ENCODE peak calls at places on chromosomes 11 and 22, in seven cellular contexts. One of them, this sample, is unnamed. For H3K36me3, the result is how much of the 10 kb centered on the place peaks cover.

GRCh38 chr11:77287615-77288273 is 13.7 kb downstream of the GDPD4 start:
- DNase-seq in sigmoid colon: no peak
- DNase-seq in heart left ventricle: no peak
- DNase-seq in Peyer's patch: no peak
- DNase-seq in esophagus squamous epithelium: no peak
- DNase-seq in body of pancreas: no peak
- DNase-seq in IMR-90: peak
- DNase-seq in this sample: no peak

GRCh38 chr11:33329705-33330329 is 72.6 kb downstream of the HIPK3 start:
- DNase-seq in sigmoid colon: peak
- DNase-seq in heart left ventricle: no peak
- DNase-seq in Peyer's patch: no peak
- DNase-seq in esophagus squamous epithelium: no peak
- DNase-seq in body of pancreas: peak
- DNase-seq in IMR-90: peak
- DNase-seq in this sample: peak

GRCh38 chr11:86047275-86047991 is 21.5 kb downstream of the PICALM start:
- DNase-seq in sigmoid colon: no peak
- DNase-seq in heart left ventricle: no peak
- DNase-seq in Peyer's patch: no peak
- DNase-seq in esophagus squamous epithelium: no peak
- DNase-seq in body of pancreas: no peak
- DNase-seq in IMR-90: peak
- DNase-seq in this sample: no peak

GRCh38 chr11:62567018-62567633 is 6.6 kb downstream of the EEF1G start:
- DNase-seq in sigmoid colon: no peak
- DNase-seq in heart left ventricle: no peak
- DNase-seq in Peyer's patch: no peak
- DNase-seq in esophagus squamous epithelium: no peak
- DNase-seq in body of pancreas: no peak
- DNase-seq in IMR-90: no peak
- DNase-seq in this sample: no peak

GRCh38 chr11:98155696-98156095 is 865.1 kb upstream of the CNTN5 start:
- DNase-seq in sigmoid colon: no peak
- DNase-seq in heart left ventricle: no peak
- DNase-seq in Peyer's patch: no peak
- DNase-seq in esophagus squamous epithelium: no peak
- DNase-seq in body of pancreas: no peak
- DNase-seq in IMR-90: no peak
- DNase-seq in this sample: no peak

GRCh38 chr11:13135385-13136271 is 126.5 kb downstream of the RASSF10 start:
- DNase-seq in sigmoid colon: no peak
- DNase-seq in heart left ventricle: no peak
- DNase-seq in Peyer's patch: no peak
- DNase-seq in esophagus squamous epithelium: no peak
- DNase-seq in body of pancreas: no peak
- DNase-seq in IMR-90: peak
- DNase-seq in this sample: no peak

GRCh38 chr11:69941546-69942332 is 122.5 kb upstream of the FGF3 start:
- DNase-seq in sigmoid colon: peak
- DNase-seq in heart left ventricle: peak
- DNase-seq in Peyer's patch: no peak
- DNase-seq in esophagus squamous epithelium: no peak
- DNase-seq in body of pancreas: no peak
- DNase-seq in IMR-90: no peak
- DNase-seq in this sample: no peak

GRCh38 chr11:59135648-59136461 is 6.8 kb upstream of the FAM111A start:
- DNase-seq in sigmoid colon: peak
- DNase-seq in heart left ventricle: peak
- DNase-seq in Peyer's patch: peak
- DNase-seq in esophagus squamous epithelium: peak
- DNase-seq in body of pancreas: peak
- DNase-seq in IMR-90: peak
- DNase-seq in this sample: peak

GRCh38 chr11:22192289-22192641 is 620 bp upstream of the ANO5 start:
- DNase-seq in sigmoid colon: no peak
- DNase-seq in heart left ventricle: no peak
- DNase-seq in Peyer's patch: no peak
- DNase-seq in esophagus squamous epithelium: no peak
- DNase-seq in body of pancreas: peak
- DNase-seq in IMR-90: no peak
- DNase-seq in this sample: peak

GRCh38 chr11:22190827-22191463 is 1.9 kb upstream of the ANO5 start:
- DNase-seq in sigmoid colon: no peak
- DNase-seq in heart left ventricle: no peak
- DNase-seq in Peyer's patch: no peak
- DNase-seq in esophagus squamous epithelium: no peak
- DNase-seq in body of pancreas: no peak
- DNase-seq in IMR-90: no peak
- DNase-seq in this sample: no peak

GRCh38 chr11:22192642-22193347 is at the start of gene ANO5:
- DNase-seq in sigmoid colon: peak
- DNase-seq in heart left ventricle: peak
- DNase-seq in Peyer's patch: no peak
- DNase-seq in esophagus squamous epithelium: no peak
- DNase-seq in body of pancreas: peak
- DNase-seq in IMR-90: no peak
- DNase-seq in this sample: peak

GRCh38 chr11:22194907-22195306 is 2.0 kb downstream of the ANO5 start:
- DNase-seq in sigmoid colon: no peak
- DNase-seq in heart left ventricle: no peak
- DNase-seq in Peyer's patch: no peak
- DNase-seq in esophagus squamous epithelium: no peak
- DNase-seq in body of pancreas: no peak
- DNase-seq in IMR-90: no peak
- DNase-seq in this sample: no peak

DNA sequence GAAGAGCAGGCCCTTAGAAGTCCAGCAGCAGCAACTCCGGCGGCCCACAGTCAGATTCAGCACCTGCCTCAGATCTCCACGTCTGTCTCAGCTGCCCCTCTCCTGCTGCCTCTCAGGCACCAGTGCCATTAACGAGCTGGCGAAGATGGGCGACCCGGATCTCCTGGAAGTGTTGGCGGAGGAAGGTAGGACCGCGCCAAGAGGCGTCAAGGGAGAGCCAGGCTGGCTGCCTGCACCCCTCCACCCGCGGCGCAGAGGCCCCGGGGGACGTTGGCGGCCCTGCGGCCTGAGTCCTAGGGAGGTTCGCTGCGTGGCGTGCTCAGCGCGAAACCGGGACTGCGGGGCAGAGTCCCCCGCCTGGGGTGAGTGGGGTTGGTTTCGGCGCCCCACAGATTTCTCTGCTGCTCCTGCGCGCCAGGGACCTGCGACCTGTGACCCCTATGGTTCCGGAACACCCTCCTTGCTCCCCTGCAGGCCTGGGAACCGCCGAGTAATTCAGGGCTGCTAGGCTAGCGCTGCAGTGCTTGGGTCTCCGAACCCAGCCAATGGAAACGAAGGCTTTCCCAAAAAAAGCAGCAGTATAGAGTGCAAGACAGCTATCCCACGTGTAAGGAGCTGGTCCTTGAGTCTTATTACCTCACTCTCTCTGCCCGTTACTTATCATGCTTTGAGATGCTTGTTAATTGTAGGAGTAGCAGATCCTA is 615 bp downstream of the ANO5 start:
- DNase-seq in sigmoid colon: peak
- DNase-seq in heart left ventricle: peak
- DNase-seq in Peyer's patch: no peak
- DNase-seq in esophagus squamous epithelium: no peak
- DNase-seq in body of pancreas: peak
- DNase-seq in IMR-90: no peak
- DNase-seq in this sample: peak
- TF ChIP-seq POLR2A in sigmoid colon: no peak
- TF ChIP-seq POLR2A in heart left ventricle: no peak
- TF ChIP-seq POLR2A in Peyer's patch: no peak
- TF ChIP-seq POLR2A in esophagus squamous epithelium: no peak
- TF ChIP-seq POLR2A in body of pancreas: no peak
- TF ChIP-seq POLR2A in IMR-90: no peak
- TF ChIP-seq POLR2A in this sample: no peak

DNA sequence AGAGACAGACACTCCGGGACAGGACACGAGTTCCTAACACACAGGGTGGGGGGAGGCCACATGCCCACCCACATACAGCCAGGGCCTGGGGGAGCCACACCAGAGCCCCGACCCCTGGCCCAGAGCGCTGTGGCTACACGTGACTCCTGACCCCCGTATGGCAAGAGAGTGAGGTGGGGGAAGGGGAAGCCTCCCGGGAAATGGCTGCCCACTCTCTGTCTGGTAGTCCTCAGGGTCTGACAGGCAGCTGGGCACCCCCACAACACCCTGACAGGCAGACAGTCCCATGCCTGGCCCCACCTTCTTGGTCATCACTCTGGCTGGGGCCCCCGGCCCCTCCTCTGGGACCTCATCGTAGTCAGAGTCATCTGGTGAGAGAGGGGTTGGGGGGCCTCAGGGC is 38.7 kb upstream of the PDE2A start:
- DNase-seq in sigmoid colon: no peak
- DNase-seq in heart left ventricle: no peak
- DNase-seq in Peyer's patch: no peak
- DNase-seq in esophagus squamous epithelium: no peak
- DNase-seq in body of pancreas: no peak
- DNase-seq in IMR-90: no peak
- DNase-seq in this sample: no peak
- H3K36me3 ChIP-seq in sigmoid colon: under half
- H3K36me3 ChIP-seq in heart left ventricle: half or more
- H3K36me3 ChIP-seq in Peyer's patch: under half
- H3K36me3 ChIP-seq in esophagus squamous epithelium: under half
- H3K36me3 ChIP-seq in body of pancreas: under half
- H3K36me3 ChIP-seq in IMR-90: half or more
- H3K36me3 ChIP-seq in this sample: under half

GRCh38 chr22:50294319-50294656 is 13.2 kb downstream of the PLXNB2 start:
- DNase-seq in sigmoid colon: no peak
- DNase-seq in heart left ventricle: no peak
- DNase-seq in Peyer's patch: no peak
- DNase-seq in esophagus squamous epithelium: no peak
- DNase-seq in body of pancreas: no peak
- DNase-seq in IMR-90: no peak
- DNase-seq in this sample: no peak

GRCh38 chr22:50289942-50290630 is 17.4 kb downstream of the PLXNB2 start:
- DNase-seq in sigmoid colon: no peak
- DNase-seq in heart left ventricle: no peak
- DNase-seq in Peyer's patch: no peak
- DNase-seq in esophagus squamous epithelium: no peak
- DNase-seq in body of pancreas: no peak
- DNase-seq in IMR-90: no peak
- DNase-seq in this sample: no peak

GRCh38 chr22:50293441-50294318 is 13.8 kb downstream of the PLXNB2 start:
- DNase-seq in sigmoid colon: no peak
- DNase-seq in heart left ventricle: no peak
- DNase-seq in Peyer's patch: no peak
- DNase-seq in esophagus squamous epithelium: no peak
- DNase-seq in body of pancreas: peak
- DNase-seq in IMR-90: peak
- DNase-seq in this sample: peak

GRCh38 chr22:50289151-50289941 is 18.1 kb downstream of the PLXNB2 start:
- DNase-seq in sigmoid colon: no peak
- DNase-seq in heart left ventricle: no peak
- DNase-seq in Peyer's patch: no peak
- DNase-seq in esophagus squamous epithelium: no peak
- DNase-seq in body of pancreas: no peak
- DNase-seq in IMR-90: no peak
- DNase-seq in this sample: no peak

DNA sequence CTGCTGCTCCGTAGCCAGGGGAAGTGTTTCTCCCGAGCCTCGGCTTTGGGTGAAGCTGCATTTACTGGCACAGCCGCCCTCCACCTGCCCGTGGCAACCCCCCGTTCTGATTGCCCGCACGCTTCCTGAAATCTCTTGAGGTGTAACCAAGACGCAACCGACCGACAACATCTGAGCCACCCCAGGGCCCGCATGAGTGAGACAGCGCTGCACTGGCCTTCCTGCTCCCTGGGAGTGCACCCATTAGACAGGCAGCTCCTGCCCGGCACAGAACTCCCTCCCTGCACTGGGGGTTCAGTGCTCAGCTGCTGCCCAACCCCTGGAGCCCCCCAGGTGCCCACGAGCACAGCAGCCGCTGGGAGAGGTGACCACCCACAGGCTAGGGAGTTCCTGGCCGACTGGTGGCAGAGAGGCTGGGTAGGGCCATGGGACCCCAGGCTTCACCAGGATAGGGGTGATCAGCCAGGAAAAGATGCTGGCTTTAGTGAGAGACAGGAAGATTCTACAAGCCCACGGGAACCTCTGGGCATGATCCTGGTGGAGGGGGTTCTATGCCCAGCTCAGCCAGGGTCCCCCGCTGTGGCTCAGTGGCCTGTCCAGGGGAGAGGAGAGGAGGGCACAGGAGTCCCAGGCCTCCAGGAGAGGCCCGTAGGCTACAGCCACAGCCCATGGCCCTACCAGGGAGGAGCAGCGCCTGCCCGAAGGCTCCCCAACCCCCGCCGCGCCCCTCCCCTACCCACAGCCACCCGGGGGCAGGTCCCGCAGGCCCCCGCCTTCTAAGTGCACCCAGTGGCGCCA is 14.6 kb downstream of the PLXNB2 start:
- DNase-seq in sigmoid colon: no peak
- DNase-seq in heart left ventricle: no peak
- DNase-seq in Peyer's patch: peak
- DNase-seq in esophagus squamous epithelium: no peak
- DNase-seq in body of pancreas: no peak
- DNase-seq in IMR-90: no peak
- DNase-seq in this sample: no peak
- H3K27ac ChIP-seq in sigmoid colon: peak
- H3K27ac ChIP-seq in heart left ventricle: peak
- H3K27ac ChIP-seq in Peyer's patch: peak
- H3K27ac ChIP-seq in esophagus squamous epithelium: peak
- H3K27ac ChIP-seq in body of pancreas: peak
- H3K27ac ChIP-seq in IMR-90: peak
- H3K27ac ChIP-seq in this sample: peak

GRCh38 chr22:41022470-41023298 is 69.7 kb upstream of the EP300 start:
- DNase-seq in sigmoid colon: peak
- DNase-seq in heart left ventricle: peak
- DNase-seq in Peyer's patch: peak
- DNase-seq in esophagus squamous epithelium: peak
- DNase-seq in body of pancreas: peak
- DNase-seq in IMR-90: peak
- DNase-seq in this sample: peak

GRCh38 chr22:41021039-41021654 is 70.0 kb downstream of the RBX1 start:
- DNase-seq in sigmoid colon: peak
- DNase-seq in heart left ventricle: no peak
- DNase-seq in Peyer's patch: peak
- DNase-seq in esophagus squamous epithelium: no peak
- DNase-seq in body of pancreas: peak
- DNase-seq in IMR-90: no peak
- DNase-seq in this sample: no peak

GRCh38 chr22:41023299-41023623 is 69.1 kb upstream of the EP300 start:
- DNase-seq in sigmoid colon: no peak
- DNase-seq in heart left ventricle: no peak
- DNase-seq in Peyer's patch: no peak
- DNase-seq in esophagus squamous epithelium: no peak
- DNase-seq in body of pancreas: no peak
- DNase-seq in IMR-90: no peak
- DNase-seq in this sample: no peak

DNA sequence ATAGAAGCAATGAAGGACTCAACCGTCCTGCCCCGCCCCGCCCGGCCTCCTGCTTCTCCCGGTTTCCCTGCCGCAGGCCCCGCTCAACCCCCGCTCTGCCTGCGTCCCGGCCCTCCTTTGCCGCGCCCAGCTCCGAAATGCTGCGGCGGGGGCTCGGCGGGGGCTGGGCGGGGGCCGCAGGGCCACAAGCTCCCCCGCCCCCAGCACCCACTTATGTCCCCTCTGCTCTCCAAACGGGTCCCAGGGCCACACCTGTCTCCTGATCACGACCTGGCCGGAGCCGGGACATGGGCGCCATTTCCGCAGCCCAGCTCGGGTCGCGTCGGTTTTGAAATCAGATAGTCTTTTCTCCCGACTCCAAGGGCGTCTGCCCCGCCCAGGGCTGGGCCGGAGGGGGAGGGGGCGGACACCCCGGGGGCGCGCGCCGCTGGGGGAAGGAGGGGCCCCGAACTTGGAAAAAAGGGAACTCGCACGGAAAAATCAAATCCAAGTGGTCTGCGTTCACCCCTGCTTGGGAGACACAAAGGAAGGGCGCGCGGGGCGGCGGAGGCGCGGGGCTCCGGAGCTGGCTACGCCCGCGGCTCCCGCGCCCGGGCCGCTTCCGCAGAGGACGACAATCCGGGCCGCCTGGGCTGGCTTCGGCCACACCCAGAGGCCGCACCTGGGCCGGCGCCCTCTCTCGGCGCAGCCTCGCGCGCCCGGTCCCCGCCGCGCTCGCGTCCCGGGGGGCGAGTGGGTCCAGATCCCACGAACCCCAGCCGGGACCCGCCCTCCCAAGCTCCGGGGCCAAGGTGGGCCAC is 70.5 kb upstream of the EP300 start:
- DNase-seq in sigmoid colon: peak
- DNase-seq in heart left ventricle: peak
- DNase-seq in Peyer's patch: peak
- DNase-seq in esophagus squamous epithelium: no peak
- DNase-seq in body of pancreas: peak
- DNase-seq in IMR-90: peak
- DNase-seq in this sample: peak
- TF ChIP-seq POLR2A in sigmoid colon: peak
- TF ChIP-seq POLR2A in heart left ventricle: no peak
- TF ChIP-seq POLR2A in Peyer's patch: peak
- TF ChIP-seq POLR2A in esophagus squamous epithelium: no peak
- TF ChIP-seq POLR2A in body of pancreas: peak
- TF ChIP-seq POLR2A in IMR-90: no peak
- TF ChIP-seq POLR2A in this sample: peak

This sample was measured in adrenal gland.